ENCODE peak calls at places on chromosomes 4 and X, in four cellular contexts. One of them, this sample, is unnamed.

GRCh38 chr4:121070274-121070673 is 2.1 kb downstream of the NDNF start:
- DNase-seq in naive thymus-derived CD4-positive, alpha-beta T cell: no peak
- DNase-seq in astrocyte: no peak
- DNase-seq in fibroblast of lung: no peak
- DNase-seq in this sample: no peak

GRCh38 chr4:172996571-172997216 is 171.9 kb upstream of the GALNT7 start:
- DNase-seq in astrocyte: peak; percentile 87
- DNase-seq in naive thymus-derived CD4-positive, alpha-beta T cell: no peak
- DNase-seq in fibroblast of lung: peak; percentile 89
- DNase-seq in this sample: peak; percentile 92

GRCh38 chr4:1285790-1286553 is 3.7 kb upstream of the MAEA start:
- DNase-seq in astrocyte: no peak
- DNase-seq in fibroblast of lung: no peak
- DNase-seq in naive thymus-derived CD4-positive, alpha-beta T cell: no peak
- DNase-seq in this sample: peak; percentile 40

GRCh38 chr4:89070041-89070440 is 13.1 kb upstream of the FAM13A start:
- DNase-seq in naive thymus-derived CD4-positive, alpha-beta T cell: no peak
- DNase-seq in astrocyte: no peak
- DNase-seq in fibroblast of lung: no peak
- DNase-seq in this sample: no peak

GRCh38 chr4:72857787-72858186 is 211.7 kb downstream of the COX18 start:
- DNase-seq in fibroblast of lung: peak; percentile 49
- DNase-seq in astrocyte: peak; percentile 53
- DNase-seq in naive thymus-derived CD4-positive, alpha-beta T cell: no peak
- DNase-seq in this sample: peak; percentile 18

GRCh38 chr4:154998284-154998683 is 210.2 kb upstream of the NPY2R start:
- DNase-seq in naive thymus-derived CD4-positive, alpha-beta T cell: no peak
- DNase-seq in fibroblast of lung: peak; percentile 25
- DNase-seq in astrocyte: peak; percentile 7
- DNase-seq in this sample: peak; percentile 97

GRCh38 chr4:71186566-71187398 is 152.0 kb upstream of the SLC4A4 start:
- DNase-seq in naive thymus-derived CD4-positive, alpha-beta T cell: no peak
- DNase-seq in astrocyte: peak; percentile 47
- DNase-seq in fibroblast of lung: peak; percentile 63
- DNase-seq in this sample: no peak

GRCh38 chr4:69832326-69833030 is 27.5 kb downstream of the SULT1E1 start:
- DNase-seq in fibroblast of lung: no peak
- DNase-seq in astrocyte: no peak
- DNase-seq in naive thymus-derived CD4-positive, alpha-beta T cell: no peak
- DNase-seq in this sample: no peak

GRCh38 chr4:167930171-167930570 is 162.2 kb upstream of the ANXA10 start:
- DNase-seq in astrocyte: no peak
- DNase-seq in fibroblast of lung: no peak
- DNase-seq in naive thymus-derived CD4-positive, alpha-beta T cell: no peak
- DNase-seq in this sample: no peak

GRCh38 chr4:101787917-101788316 is 2.6 kb upstream of the BANK1 start:
- DNase-seq in astrocyte: no peak
- DNase-seq in fibroblast of lung: peak; percentile 2
- DNase-seq in naive thymus-derived CD4-positive, alpha-beta T cell: no peak
- DNase-seq in this sample: no peak

GRCh38 chrX:42027367-42028025 is 104.1 kb upstream of the CASK start:
- DNase-seq in naive thymus-derived CD4-positive, alpha-beta T cell: no peak
- DNase-seq in astrocyte: no peak
- DNase-seq in fibroblast of lung: no peak
- DNase-seq in this sample: no peak

GRCh38 chr4:186068581-186069402 is at the start of gene TLR3:
- DNase-seq in fibroblast of lung: peak; percentile 34
- DNase-seq in naive thymus-derived CD4-positive, alpha-beta T cell: no peak
- DNase-seq in astrocyte: peak; percentile 27
- DNase-seq in this sample: peak; percentile 49

GRCh38 chr4:109648266-109648996 is 54.8 kb downstream of the CASP6 start:
- DNase-seq in astrocyte: no peak
- DNase-seq in fibroblast of lung: no peak
- DNase-seq in naive thymus-derived CD4-positive, alpha-beta T cell: peak; percentile 84
- DNase-seq in this sample: no peak

GRCh38 chrX:45888518-45888917 is 656.7 kb downstream of the ZNF674 start:
- DNase-seq in astrocyte: no peak
- DNase-seq in fibroblast of lung: no peak
- DNase-seq in naive thymus-derived CD4-positive, alpha-beta T cell: no peak
- DNase-seq in this sample: peak; percentile 8

GRCh38 chr4:25882226-25882625 is 19.4 kb upstream of the SEL1L3 start:
- DNase-seq in fibroblast of lung: no peak
- DNase-seq in naive thymus-derived CD4-positive, alpha-beta T cell: no peak
- DNase-seq in astrocyte: no peak
- DNase-seq in this sample: no peak

GRCh38 chrX:33726281-33727160 is 405.6 kb downstream of the FAM47A start:
- DNase-seq in astrocyte: no peak
- DNase-seq in fibroblast of lung: no peak
- DNase-seq in naive thymus-derived CD4-positive, alpha-beta T cell: no peak
- DNase-seq in this sample: no peak

GRCh38 chrX:33721927-33722326 is 410.2 kb downstream of the FAM47A start:
- DNase-seq in naive thymus-derived CD4-positive, alpha-beta T cell: no peak
- DNase-seq in astrocyte: no peak
- DNase-seq in fibroblast of lung: no peak
- DNase-seq in this sample: no peak

DNA sequence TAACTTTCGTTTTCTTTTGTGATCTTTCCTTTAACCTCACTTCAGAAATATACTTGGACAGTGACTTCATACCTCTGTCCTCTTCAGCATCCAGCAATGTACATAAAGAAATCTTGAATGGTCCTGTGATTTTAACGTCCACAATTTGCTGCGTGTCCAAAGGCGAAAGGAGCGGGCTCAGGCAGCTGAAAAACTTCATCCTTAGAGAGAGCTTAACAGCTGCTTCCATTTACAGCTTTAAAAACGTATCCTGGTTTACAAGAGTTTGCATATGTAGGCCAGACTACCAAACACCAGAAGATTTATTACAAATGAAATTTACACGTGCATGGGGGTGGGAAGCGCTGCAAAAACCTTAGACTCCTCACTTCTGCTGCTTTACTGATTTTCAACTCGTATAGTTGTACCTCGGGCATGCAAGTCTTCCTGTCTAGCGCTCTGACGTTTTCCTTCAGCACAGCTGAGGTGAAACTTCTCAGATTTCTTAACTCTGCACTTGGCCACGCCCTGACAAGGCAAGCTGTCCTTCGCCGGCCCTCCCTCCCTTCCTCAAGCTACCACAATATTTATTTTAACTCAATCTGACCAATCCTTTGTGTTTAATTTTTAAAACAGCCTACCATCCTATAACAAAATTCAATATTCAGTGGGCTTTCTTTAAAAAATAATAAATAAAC is 406.4 kb downstream of the FAM47A start:
- DNase-seq in astrocyte: no peak
- DNase-seq in fibroblast of lung: no peak
- DNase-seq in naive thymus-derived CD4-positive, alpha-beta T cell: no peak
- DNase-seq in this sample: no peak
- H3K4me3 ChIP-seq in astrocyte: peak overlapping the region; percentile 39
- H3K4me3 ChIP-seq in fibroblast of lung: no peak overlapping the region
- H3K4me3 ChIP-seq in naive thymus-derived CD4-positive, alpha-beta T cell: no peak overlapping the region
- H3K4me3 ChIP-seq in this sample: no peak overlapping the region

DNA sequence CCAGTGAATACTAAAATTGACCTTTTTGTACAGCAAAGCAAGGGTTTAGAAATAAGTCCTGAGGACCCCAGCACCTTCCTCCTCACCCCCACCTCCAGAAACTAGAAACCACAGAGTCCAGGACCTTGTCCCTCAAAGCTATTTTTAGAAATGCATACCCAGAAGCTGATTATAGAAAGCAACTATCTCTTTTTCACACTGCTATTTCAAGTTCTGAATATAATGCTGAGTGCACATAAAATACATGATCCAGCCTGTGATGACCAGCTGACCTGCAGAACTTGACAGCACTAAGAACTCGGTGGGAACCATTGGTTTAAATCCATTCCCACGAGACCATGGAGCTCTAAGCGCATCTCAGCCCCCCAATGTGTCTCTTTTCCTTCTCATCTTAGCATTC is 155.3 kb downstream of the INPP4B start:
- DNase-seq in naive thymus-derived CD4-positive, alpha-beta T cell: no peak
- DNase-seq in fibroblast of lung: no peak
- DNase-seq in astrocyte: no peak
- DNase-seq in this sample: no peak
- H3K4me3 ChIP-seq in naive thymus-derived CD4-positive, alpha-beta T cell: no peak overlapping the region
- H3K4me3 ChIP-seq in fibroblast of lung: no peak overlapping the region
- H3K4me3 ChIP-seq in astrocyte: no peak overlapping the region
- H3K4me3 ChIP-seq in this sample: no peak overlapping the region

GRCh38 chr4:174224550-174224949 is 58.9 kb downstream of the FBXO8 start:
- DNase-seq in fibroblast of lung: no peak
- DNase-seq in astrocyte: no peak
- DNase-seq in naive thymus-derived CD4-positive, alpha-beta T cell: no peak
- DNase-seq in this sample: no peak
- H3K4me3 ChIP-seq in fibroblast of lung: no peak overlapping the region
- H3K4me3 ChIP-seq in astrocyte: no peak overlapping the region
- H3K4me3 ChIP-seq in naive thymus-derived CD4-positive, alpha-beta T cell: no peak overlapping the region
- H3K4me3 ChIP-seq in this sample: no peak overlapping the region

GRCh38 chr4:169295822-169296221 is 25.1 kb upstream of the SH3RF1 start:
- DNase-seq in naive thymus-derived CD4-positive, alpha-beta T cell: no peak
- DNase-seq in fibroblast of lung: no peak
- DNase-seq in astrocyte: no peak
- DNase-seq in this sample: no peak

DNA sequence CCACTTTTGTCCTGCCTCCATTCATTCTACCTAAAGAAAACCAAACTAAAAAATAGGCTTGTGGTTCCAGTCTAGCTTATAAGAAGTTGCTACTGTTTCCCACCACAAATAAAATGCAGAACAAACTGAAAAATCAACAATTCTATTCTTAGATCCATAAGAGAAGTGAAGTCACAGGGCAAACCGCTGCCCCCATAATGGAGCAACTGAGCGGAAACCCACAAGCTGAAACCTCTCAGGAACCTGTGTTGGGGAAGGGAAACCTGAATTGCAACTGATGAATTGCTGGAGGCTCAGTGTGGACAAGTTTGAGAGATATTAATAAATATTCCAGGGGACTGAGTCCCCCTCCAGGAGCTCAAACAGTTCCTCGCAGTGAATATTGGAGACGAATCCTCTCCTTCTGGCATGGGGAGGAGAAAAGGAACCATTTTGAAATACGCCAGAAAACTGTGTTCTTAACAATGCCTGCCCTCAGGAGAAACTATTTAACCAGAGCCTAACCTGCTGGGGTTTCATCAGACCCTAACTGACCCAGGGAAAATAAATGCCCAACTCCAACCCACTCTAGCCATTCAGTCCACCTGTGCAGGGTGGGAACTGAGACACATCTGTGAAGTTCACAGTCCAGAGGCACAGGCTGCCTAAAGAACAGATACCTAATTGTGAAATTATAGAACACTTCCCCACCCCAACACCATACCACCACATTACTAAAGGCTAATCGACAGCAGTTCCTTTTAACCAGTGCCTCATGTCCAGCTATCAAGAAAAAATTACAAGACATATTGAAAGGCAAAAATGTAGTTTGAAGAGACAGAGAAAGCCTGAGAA is 22.8 kb upstream of the SH3RF1 start:
- DNase-seq in astrocyte: no peak
- DNase-seq in naive thymus-derived CD4-positive, alpha-beta T cell: no peak
- DNase-seq in fibroblast of lung: no peak
- DNase-seq in this sample: no peak
- H3K4me3 ChIP-seq in astrocyte: no peak overlapping the region
- H3K4me3 ChIP-seq in naive thymus-derived CD4-positive, alpha-beta T cell: no peak overlapping the region
- H3K4me3 ChIP-seq in fibroblast of lung: no peak overlapping the region
- H3K4me3 ChIP-seq in this sample: no peak overlapping the region

GRCh38 chr4:55158957-55159356 is 33.6 kb upstream of the KDR start:
- DNase-seq in naive thymus-derived CD4-positive, alpha-beta T cell: no peak
- DNase-seq in fibroblast of lung: no peak
- DNase-seq in astrocyte: no peak
- DNase-seq in this sample: no peak

GRCh38 chr4:55154290-55154880 is 29.0 kb upstream of the KDR start:
- DNase-seq in astrocyte: no peak
- DNase-seq in fibroblast of lung: no peak
- DNase-seq in naive thymus-derived CD4-positive, alpha-beta T cell: no peak
- DNase-seq in this sample: no peak

GRCh38 chr4:55159851-55160250 is 34.5 kb upstream of the KDR start:
- DNase-seq in astrocyte: no peak
- DNase-seq in naive thymus-derived CD4-positive, alpha-beta T cell: no peak
- DNase-seq in fibroblast of lung: no peak
- DNase-seq in this sample: peak; percentile 49

GRCh38 chr4:55154933-55155332 is 29.5 kb upstream of the KDR start:
- DNase-seq in naive thymus-derived CD4-positive, alpha-beta T cell: no peak
- DNase-seq in fibroblast of lung: no peak
- DNase-seq in astrocyte: no peak
- DNase-seq in this sample: no peak

DNA sequence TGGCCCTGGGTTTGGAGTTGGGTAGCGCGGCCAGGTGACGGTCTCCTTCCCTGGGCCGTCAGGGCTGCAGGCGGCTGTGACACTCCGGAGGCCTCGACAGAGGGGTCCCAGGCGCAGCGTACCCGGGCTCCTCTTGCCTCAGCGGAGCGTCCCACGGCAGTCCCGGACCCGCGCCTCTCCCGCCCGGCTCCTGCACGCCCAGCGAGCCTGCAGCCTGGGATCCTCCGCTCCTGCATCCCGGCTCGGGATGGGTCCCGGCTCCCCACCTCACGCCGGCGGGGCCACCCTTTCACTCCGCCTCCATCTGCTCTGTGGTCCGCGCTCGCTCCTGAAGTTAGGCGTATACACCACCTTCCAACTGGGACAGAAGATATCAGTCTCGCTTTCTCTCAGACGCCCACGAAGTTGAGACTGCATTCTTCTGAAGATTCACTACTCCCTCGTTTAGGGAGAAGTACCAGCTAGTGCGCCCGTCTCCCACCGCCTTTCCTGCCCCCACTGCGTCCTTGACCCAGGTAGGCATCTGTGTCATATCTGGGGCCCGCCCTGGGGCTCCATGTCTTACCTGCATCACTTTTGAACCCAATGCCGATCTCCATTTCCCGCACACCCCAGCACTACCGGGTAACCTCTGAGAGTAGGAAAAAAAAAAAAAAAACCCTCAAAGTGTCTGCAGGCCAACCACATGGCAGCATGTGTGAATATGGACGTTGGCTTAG is 32.3 kb upstream of the KDR start:
- DNase-seq in astrocyte: no peak
- DNase-seq in fibroblast of lung: no peak
- DNase-seq in naive thymus-derived CD4-positive, alpha-beta T cell: no peak
- DNase-seq in this sample: no peak
- H3K4me3 ChIP-seq in astrocyte: peak overlapping the region; percentile 43
- H3K4me3 ChIP-seq in fibroblast of lung: peak overlapping the region; percentile 20
- H3K4me3 ChIP-seq in naive thymus-derived CD4-positive, alpha-beta T cell: no peak overlapping the region
- H3K4me3 ChIP-seq in this sample: peak overlapping the region; percentile 30

DNA sequence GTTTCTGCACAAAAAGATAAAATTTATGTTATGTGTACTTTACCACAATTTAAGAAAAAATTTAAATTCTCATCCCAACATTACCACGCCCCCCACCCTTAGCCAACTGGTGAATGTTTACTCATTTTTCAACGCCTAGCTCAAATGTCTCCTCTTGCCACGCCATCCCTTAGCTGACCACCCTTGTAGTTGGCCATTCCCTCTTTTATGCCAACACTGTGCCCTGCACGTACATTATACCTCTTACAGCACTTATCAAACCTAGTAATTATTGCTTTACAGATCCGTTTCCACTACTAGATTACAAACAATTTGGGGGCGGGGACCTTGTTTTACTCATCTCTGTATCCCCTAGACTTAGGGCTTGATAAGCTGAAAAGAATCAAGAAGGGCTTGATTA is 644 bp downstream of the ERCC6L start:
- DNase-seq in astrocyte: no peak
- DNase-seq in naive thymus-derived CD4-positive, alpha-beta T cell: no peak
- DNase-seq in fibroblast of lung: no peak
- DNase-seq in this sample: no peak
- H3K4me3 ChIP-seq in astrocyte: peak overlapping the region; percentile 66
- H3K4me3 ChIP-seq in naive thymus-derived CD4-positive, alpha-beta T cell: peak overlapping the region; percentile 62
- H3K4me3 ChIP-seq in fibroblast of lung: peak overlapping the region; percentile 44
- H3K4me3 ChIP-seq in this sample: peak overlapping the region; percentile 65

This sample was measured in fibroblast of mammary gland.